ENCODE peak calls at places on chromosomes 5 and 9, in ten cellular contexts. One of them, this sample, is unnamed.

GRCh38 chr5:43068037-43068436 is 27.9 kb upstream of the ANXA2R start:
- DNase-seq in osteoblast: no peak
- DNase-seq in fibroblast of pulmonary artery: no peak
- DNase-seq in upper lobe of right lung: no peak
- DNase-seq in effector memory CD4-positive, alpha-beta T cell: no peak
- DNase-seq in epithelial cell of esophagus: no peak
- DNase-seq in brain microvascular endothelial cell: no peak
- DNase-seq in transverse colon: no peak
- DNase-seq in OCI-LY7: peak
- DNase-seq in right cardiac atrium: no peak
- DNase-seq in this sample: no peak

GRCh38 chr9:98795970-98796363 is 388 bp downstream of the ANKS6 start:
- DNase-seq in OCI-LY7: peak
- DNase-seq in effector memory CD4-positive, alpha-beta T cell: no peak
- DNase-seq in brain microvascular endothelial cell: no peak
- DNase-seq in epithelial cell of esophagus: peak
- DNase-seq in transverse colon: no peak
- DNase-seq in fibroblast of pulmonary artery: no peak
- DNase-seq in upper lobe of right lung: peak
- DNase-seq in osteoblast: peak
- DNase-seq in right cardiac atrium: no peak
- DNase-seq in this sample: no peak

GRCh38 chr9:112558476-112558875 is 71.8 kb downstream of the KIAA1958 start:
- DNase-seq in fibroblast of pulmonary artery: peak
- DNase-seq in epithelial cell of esophagus: peak
- DNase-seq in OCI-LY7: no peak
- DNase-seq in upper lobe of right lung: no peak
- DNase-seq in brain microvascular endothelial cell: peak
- DNase-seq in transverse colon: no peak
- DNase-seq in effector memory CD4-positive, alpha-beta T cell: no peak
- DNase-seq in osteoblast: peak
- DNase-seq in right cardiac atrium: no peak
- DNase-seq in this sample: no peak

GRCh38 chr5:167804512-167805220 is 486.8 kb upstream of the WWC1 start:
- DNase-seq in OCI-LY7: no peak
- DNase-seq in brain microvascular endothelial cell: no peak
- DNase-seq in fibroblast of pulmonary artery: no peak
- DNase-seq in transverse colon: no peak
- DNase-seq in effector memory CD4-positive, alpha-beta T cell: no peak
- DNase-seq in osteoblast: no peak
- DNase-seq in epithelial cell of esophagus: peak
- DNase-seq in upper lobe of right lung: no peak
- DNase-seq in right cardiac atrium: no peak
- DNase-seq in this sample: no peak

GRCh38 chr9:76646249-76646648 is 118.0 kb upstream of the PCA3 start:
- DNase-seq in effector memory CD4-positive, alpha-beta T cell: no peak
- DNase-seq in osteoblast: no peak
- DNase-seq in OCI-LY7: no peak
- DNase-seq in fibroblast of pulmonary artery: peak
- DNase-seq in right cardiac atrium: no peak
- DNase-seq in transverse colon: peak
- DNase-seq in brain microvascular endothelial cell: no peak
- DNase-seq in upper lobe of right lung: no peak
- DNase-seq in epithelial cell of esophagus: no peak
- DNase-seq in this sample: no peak

GRCh38 chr9:34143116-34143515 is 16.6 kb upstream of the DCAF12 start:
- DNase-seq in upper lobe of right lung: no peak
- DNase-seq in right cardiac atrium: no peak
- DNase-seq in brain microvascular endothelial cell: no peak
- DNase-seq in epithelial cell of esophagus: no peak
- DNase-seq in effector memory CD4-positive, alpha-beta T cell: no peak
- DNase-seq in fibroblast of pulmonary artery: no peak
- DNase-seq in transverse colon: no peak
- DNase-seq in osteoblast: peak
- DNase-seq in OCI-LY7: no peak
- DNase-seq in this sample: no peak

GRCh38 chr9:16266648-16267276 is 603.7 kb downstream of the BNC2 start:
- DNase-seq in fibroblast of pulmonary artery: peak
- DNase-seq in OCI-LY7: no peak
- DNase-seq in upper lobe of right lung: no peak
- DNase-seq in brain microvascular endothelial cell: no peak
- DNase-seq in right cardiac atrium: no peak
- DNase-seq in epithelial cell of esophagus: no peak
- DNase-seq in effector memory CD4-positive, alpha-beta T cell: no peak
- DNase-seq in osteoblast: peak
- DNase-seq in transverse colon: no peak
- DNase-seq in this sample: no peak

GRCh38 chr9:121566401-121567141 is 66.9 kb upstream of the GGTA1 start:
- DNase-seq in right cardiac atrium: peak
- DNase-seq in epithelial cell of esophagus: peak
- DNase-seq in upper lobe of right lung: no peak
- DNase-seq in OCI-LY7: no peak
- DNase-seq in fibroblast of pulmonary artery: peak
- DNase-seq in transverse colon: peak
- DNase-seq in brain microvascular endothelial cell: peak
- DNase-seq in effector memory CD4-positive, alpha-beta T cell: no peak
- DNase-seq in osteoblast: peak
- DNase-seq in this sample: no peak

GRCh38 chr5:4584982-4585381 is 555.1 kb upstream of the ADAMTS16 start:
- DNase-seq in fibroblast of pulmonary artery: peak
- DNase-seq in upper lobe of right lung: no peak
- DNase-seq in brain microvascular endothelial cell: peak
- DNase-seq in effector memory CD4-positive, alpha-beta T cell: no peak
- DNase-seq in osteoblast: no peak
- DNase-seq in transverse colon: no peak
- DNase-seq in right cardiac atrium: no peak
- DNase-seq in epithelial cell of esophagus: peak
- DNase-seq in OCI-LY7: no peak
- DNase-seq in this sample: peak

GRCh38 chr9:118567861-118568260 is 801.4 kb downstream of the BRINP1 start:
- DNase-seq in right cardiac atrium: no peak
- DNase-seq in fibroblast of pulmonary artery: no peak
- DNase-seq in transverse colon: no peak
- DNase-seq in upper lobe of right lung: no peak
- DNase-seq in epithelial cell of esophagus: peak
- DNase-seq in OCI-LY7: no peak
- DNase-seq in effector memory CD4-positive, alpha-beta T cell: no peak
- DNase-seq in osteoblast: no peak
- DNase-seq in brain microvascular endothelial cell: no peak
- DNase-seq in this sample: no peak

GRCh38 chr9:115395511-115396021 is 277.6 kb upstream of the TNC start:
- DNase-seq in epithelial cell of esophagus: peak
- DNase-seq in fibroblast of pulmonary artery: no peak
- DNase-seq in upper lobe of right lung: no peak
- DNase-seq in right cardiac atrium: no peak
- DNase-seq in transverse colon: no peak
- DNase-seq in osteoblast: no peak
- DNase-seq in effector memory CD4-positive, alpha-beta T cell: no peak
- DNase-seq in OCI-LY7: no peak
- DNase-seq in brain microvascular endothelial cell: peak
- DNase-seq in this sample: no peak

GRCh38 chr9:136346927-136347465 is 16.5 kb downstream of the DNLZ start:
- DNase-seq in right cardiac atrium: no peak
- DNase-seq in brain microvascular endothelial cell: no peak
- DNase-seq in fibroblast of pulmonary artery: no peak
- DNase-seq in transverse colon: no peak
- DNase-seq in OCI-LY7: no peak
- DNase-seq in effector memory CD4-positive, alpha-beta T cell: no peak
- DNase-seq in upper lobe of right lung: no peak
- DNase-seq in epithelial cell of esophagus: no peak
- DNase-seq in osteoblast: no peak
- DNase-seq in this sample: no peak

GRCh38 chr9:136346157-136346481 is 17.4 kb downstream of the DNLZ start:
- DNase-seq in brain microvascular endothelial cell: no peak
- DNase-seq in effector memory CD4-positive, alpha-beta T cell: no peak
- DNase-seq in OCI-LY7: no peak
- DNase-seq in osteoblast: no peak
- DNase-seq in upper lobe of right lung: no peak
- DNase-seq in transverse colon: no peak
- DNase-seq in epithelial cell of esophagus: no peak
- DNase-seq in fibroblast of pulmonary artery: no peak
- DNase-seq in right cardiac atrium: no peak
- DNase-seq in this sample: no peak

GRCh38 chr9:136343884-136344269 is 16.5 kb downstream of the GPSM1 start:
- DNase-seq in fibroblast of pulmonary artery: no peak
- DNase-seq in right cardiac atrium: no peak
- DNase-seq in osteoblast: no peak
- DNase-seq in epithelial cell of esophagus: no peak
- DNase-seq in effector memory CD4-positive, alpha-beta T cell: no peak
- DNase-seq in OCI-LY7: no peak
- DNase-seq in brain microvascular endothelial cell: no peak
- DNase-seq in transverse colon: no peak
- DNase-seq in upper lobe of right lung: no peak
- DNase-seq in this sample: no peak

GRCh38 chr9:136344544-136345280 is 17.4 kb downstream of the GPSM1 start:
- DNase-seq in fibroblast of pulmonary artery: no peak
- DNase-seq in right cardiac atrium: no peak
- DNase-seq in brain microvascular endothelial cell: no peak
- DNase-seq in effector memory CD4-positive, alpha-beta T cell: no peak
- DNase-seq in OCI-LY7: no peak
- DNase-seq in epithelial cell of esophagus: no peak
- DNase-seq in upper lobe of right lung: no peak
- DNase-seq in transverse colon: no peak
- DNase-seq in osteoblast: no peak
- DNase-seq in this sample: no peak

DNA sequence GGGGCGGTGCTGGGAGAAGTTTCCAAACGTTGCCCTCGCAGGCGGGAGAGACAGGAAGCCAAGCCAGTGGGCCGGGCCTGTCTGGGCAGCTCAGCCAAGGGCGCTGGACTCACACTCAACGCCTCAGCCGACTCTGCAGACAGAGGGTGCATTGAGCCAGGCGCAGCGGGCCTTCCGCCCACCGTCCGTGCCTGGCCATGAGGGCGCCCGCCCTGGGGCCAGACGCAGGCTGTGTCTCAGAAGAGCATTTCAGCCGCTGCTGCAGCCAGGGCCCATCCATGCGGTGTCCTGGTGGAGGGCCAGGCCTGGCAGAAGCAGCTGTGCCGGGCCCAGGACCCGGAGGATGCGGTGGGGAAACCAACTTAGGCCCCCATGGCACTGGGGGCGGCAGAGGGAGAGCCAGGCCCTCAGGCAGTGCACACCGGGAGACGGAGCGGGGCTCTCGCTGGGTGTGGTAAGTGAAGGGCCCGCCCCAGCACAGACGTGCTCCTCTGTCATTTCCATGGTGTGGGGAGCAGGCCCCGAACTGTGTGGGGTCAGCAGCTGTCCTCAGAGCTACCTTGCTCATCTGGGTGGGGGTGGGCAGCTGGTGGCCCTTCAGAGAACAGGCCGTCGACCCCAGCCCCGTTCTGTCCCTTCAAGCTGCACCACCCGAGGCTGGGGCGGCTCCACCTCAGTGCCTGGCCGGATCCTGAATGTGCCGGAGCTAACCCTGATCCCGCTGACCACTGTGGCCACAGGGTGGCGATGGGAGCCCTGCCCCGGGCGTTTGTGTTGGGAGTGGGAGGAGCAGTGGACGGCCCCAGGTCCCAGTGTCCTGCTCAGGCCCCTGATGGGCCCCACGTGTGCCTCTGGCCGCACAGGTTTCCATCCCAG is 18.0 kb downstream of the DNLZ start:
- DNase-seq in right cardiac atrium: peak
- DNase-seq in epithelial cell of esophagus: peak
- DNase-seq in OCI-LY7: no peak
- DNase-seq in brain microvascular endothelial cell: no peak
- DNase-seq in effector memory CD4-positive, alpha-beta T cell: no peak
- DNase-seq in upper lobe of right lung: peak
- DNase-seq in fibroblast of pulmonary artery: peak
- DNase-seq in transverse colon: peak
- DNase-seq in osteoblast: peak
- DNase-seq in this sample: no peak
- H3K4me3 ChIP-seq in right cardiac atrium: no peak
- H3K4me3 ChIP-seq in epithelial cell of esophagus: no peak
- H3K4me3 ChIP-seq in OCI-LY7: no peak
- H3K4me3 ChIP-seq in brain microvascular endothelial cell: peak
- H3K4me3 ChIP-seq in effector memory CD4-positive, alpha-beta T cell: no peak
- H3K4me3 ChIP-seq in upper lobe of right lung: peak
- H3K4me3 ChIP-seq in fibroblast of pulmonary artery: no peak
- H3K4me3 ChIP-seq in transverse colon: no peak
- H3K4me3 ChIP-seq in osteoblast: peak
- H3K4me3 ChIP-seq in this sample: no peak

DNA sequence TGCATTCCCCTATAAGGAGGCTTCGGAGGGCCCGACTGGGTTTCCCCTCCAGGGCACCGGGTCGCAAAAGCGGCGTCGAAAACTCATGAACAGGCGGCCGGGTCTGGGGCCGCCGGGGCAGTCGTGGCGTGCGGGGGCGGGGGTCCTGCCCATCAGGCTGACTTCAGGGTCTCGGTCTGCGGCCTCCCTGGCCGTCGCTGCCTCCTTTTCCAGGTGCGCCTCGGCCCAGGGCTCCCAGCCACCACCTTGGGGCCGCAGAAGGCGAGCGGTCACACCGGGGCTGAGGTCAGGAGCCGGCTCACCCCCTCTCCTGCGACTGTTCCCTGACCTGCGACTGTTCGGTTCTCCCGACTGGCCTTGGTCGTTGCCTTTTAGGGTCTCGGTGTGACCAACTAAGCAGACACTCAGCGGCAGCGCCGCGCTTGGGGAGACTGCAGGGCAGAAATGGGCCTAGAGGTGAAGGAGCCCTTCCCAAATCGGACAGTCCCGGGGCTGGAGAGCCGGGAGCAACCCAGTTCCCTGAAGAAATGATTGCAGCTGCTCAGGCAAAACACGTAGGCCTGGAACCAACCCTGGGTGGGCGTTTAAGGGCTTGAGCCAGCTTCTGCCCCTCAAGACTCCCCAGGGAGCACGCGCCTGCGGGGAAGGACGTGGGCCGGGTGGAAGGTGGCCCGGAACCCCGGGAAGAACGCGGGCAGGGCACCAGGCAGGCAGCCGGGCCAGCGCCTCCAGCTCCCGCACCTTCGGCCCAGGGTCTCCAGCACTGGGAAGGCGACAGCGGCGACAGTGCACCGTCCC is 11.2 kb downstream of the IRX2 start:
- DNase-seq in effector memory CD4-positive, alpha-beta T cell: no peak
- DNase-seq in transverse colon: no peak
- DNase-seq in upper lobe of right lung: peak
- DNase-seq in osteoblast: no peak
- DNase-seq in right cardiac atrium: no peak
- DNase-seq in OCI-LY7: no peak
- DNase-seq in brain microvascular endothelial cell: no peak
- DNase-seq in fibroblast of pulmonary artery: no peak
- DNase-seq in epithelial cell of esophagus: peak
- DNase-seq in this sample: no peak
- H3K4me3 ChIP-seq in effector memory CD4-positive, alpha-beta T cell: no peak
- H3K4me3 ChIP-seq in transverse colon: no peak
- H3K4me3 ChIP-seq in upper lobe of right lung: peak
- H3K4me3 ChIP-seq in osteoblast: peak
- H3K4me3 ChIP-seq in right cardiac atrium: no peak
- H3K4me3 ChIP-seq in OCI-LY7: no peak
- H3K4me3 ChIP-seq in brain microvascular endothelial cell: no peak
- H3K4me3 ChIP-seq in fibroblast of pulmonary artery: no peak
- H3K4me3 ChIP-seq in epithelial cell of esophagus: peak
- H3K4me3 ChIP-seq in this sample: peak

GRCh38 chr5:153352685-153353219 is 137.7 kb upstream of the GRIA1 start:
- DNase-seq in effector memory CD4-positive, alpha-beta T cell: no peak
- DNase-seq in transverse colon: no peak
- DNase-seq in osteoblast: peak
- DNase-seq in fibroblast of pulmonary artery: no peak
- DNase-seq in right cardiac atrium: no peak
- DNase-seq in OCI-LY7: no peak
- DNase-seq in brain microvascular endothelial cell: no peak
- DNase-seq in epithelial cell of esophagus: peak
- DNase-seq in upper lobe of right lung: no peak
- DNase-seq in this sample: peak
- H3K4me3 ChIP-seq in effector memory CD4-positive, alpha-beta T cell: no peak
- H3K4me3 ChIP-seq in transverse colon: no peak
- H3K4me3 ChIP-seq in osteoblast: peak
- H3K4me3 ChIP-seq in fibroblast of pulmonary artery: no peak
- H3K4me3 ChIP-seq in right cardiac atrium: peak
- H3K4me3 ChIP-seq in OCI-LY7: no peak
- H3K4me3 ChIP-seq in brain microvascular endothelial cell: no peak
- H3K4me3 ChIP-seq in epithelial cell of esophagus: no peak
- H3K4me3 ChIP-seq in upper lobe of right lung: no peak
- H3K4me3 ChIP-seq in this sample: no peak

GRCh38 chr5:160516696-160517530 is 95.3 kb downstream of the PTTG1 start:
- DNase-seq in effector memory CD4-positive, alpha-beta T cell: no peak
- DNase-seq in epithelial cell of esophagus: no peak
- DNase-seq in brain microvascular endothelial cell: no peak
- DNase-seq in fibroblast of pulmonary artery: no peak
- DNase-seq in OCI-LY7: no peak
- DNase-seq in transverse colon: no peak
- DNase-seq in osteoblast: no peak
- DNase-seq in upper lobe of right lung: no peak
- DNase-seq in right cardiac atrium: no peak
- DNase-seq in this sample: no peak
- H3K4me3 ChIP-seq in effector memory CD4-positive, alpha-beta T cell: no peak
- H3K4me3 ChIP-seq in epithelial cell of esophagus: no peak
- H3K4me3 ChIP-seq in brain microvascular endothelial cell: no peak
- H3K4me3 ChIP-seq in fibroblast of pulmonary artery: no peak
- H3K4me3 ChIP-seq in OCI-LY7: no peak
- H3K4me3 ChIP-seq in transverse colon: no peak
- H3K4me3 ChIP-seq in osteoblast: no peak
- H3K4me3 ChIP-seq in upper lobe of right lung: no peak
- H3K4me3 ChIP-seq in right cardiac atrium: no peak
- H3K4me3 ChIP-seq in this sample: no peak